ENCODE peak calls at places on chromosome 9, in six cellular contexts. P is K562, M is GM12891, I is HepG2, U is H1, G is GM12878. T is an unnamed sample.

GRCh38 chr9:122821278-122821952 is 7.0 kb downstream of the PDCL start:
- DNase-seq in P (no peak), M (no peak), I (no peak), U (no peak), G (no peak), T (no peak)

GRCh38 chr9:70924905-70925547 is 196.4 kb downstream of the TRPM3 start:
- DNase-seq in P (peak), M (peak), I (peak), U (no peak), G (no peak), T (no peak)

GRCh38 chr9:87322840-87323635 is 174.6 kb upstream of the DAPK1 start:
- DNase-seq in P (no peak), M (no peak), I (no peak), U (no peak), G (no peak), T (no peak)

GRCh38 chr9:86939311-86939710 is 8.0 kb downstream of the GAS1 start:
- DNase-seq in P (no peak), M (no peak), I (no peak), U (no peak), G (no peak), T (no peak)

GRCh38 chr9:127177221-127177620 is 54.8 kb upstream of the ANGPTL2 start:
- DNase-seq in P (no peak), M (no peak), I (no peak), U (no peak), G (no peak), T (no peak)

GRCh38 chr9:76351006-76351405 is 43.2 kb downstream of the RFK start:
- DNase-seq in P (no peak), M (no peak), I (no peak), U (no peak), G (no peak), T (no peak)

GRCh38 chr9:123724211-123724831 is 205.6 kb downstream of the DENND1A start:
- DNase-seq in P (no peak), M (no peak), I (no peak), U (no peak), G (no peak), T (no peak)

GRCh38 chr9:79012561-79012960 is 559.2 kb upstream of the TLE4 start:
- DNase-seq in P (no peak), M (no peak), I (no peak), U (no peak), G (no peak), T (no peak)

GRCh38 chr9:4389755-4390154 is 89.9 kb upstream of the GLIS3 start:
- DNase-seq in P (no peak), M (no peak), I (no peak), U (no peak), G (no peak), T (no peak)

GRCh38 chr9:136532799-136533774 is 12.8 kb downstream of the NOTCH1 start:
- DNase-seq in P (no peak), M (peak), I (no peak), U (no peak), G (no peak), T (peak)

GRCh38 chr9:35645736-35646582 is 4.8 kb downstream of the SIT1 start:
- DNase-seq in P (peak), M (no peak), I (peak), U (peak), G (no peak), T (peak)

GRCh38 chr9:129697956-129698757 is 32.7 kb downstream of the PRRX2 start:
- DNase-seq in P (no peak), M (no peak), I (no peak), U (no peak), G (no peak), T (no peak)
- TF ChIP-seq POLR2AphosphoS5 in P (no peak), M (no peak), I (no peak), U (no peak), G (no peak), T (no peak)

GRCh38 chr9:106885451-106885850 is 22.5 kb downstream of the ZNF462 start:
- DNase-seq in P (no peak), M (no peak), I (no peak), U (no peak), G (no peak), T (no peak)
- TF ChIP-seq TAF1 in P (no peak), M (no peak), I (no peak), U (no peak), G (no peak), T (no peak)

DNA sequence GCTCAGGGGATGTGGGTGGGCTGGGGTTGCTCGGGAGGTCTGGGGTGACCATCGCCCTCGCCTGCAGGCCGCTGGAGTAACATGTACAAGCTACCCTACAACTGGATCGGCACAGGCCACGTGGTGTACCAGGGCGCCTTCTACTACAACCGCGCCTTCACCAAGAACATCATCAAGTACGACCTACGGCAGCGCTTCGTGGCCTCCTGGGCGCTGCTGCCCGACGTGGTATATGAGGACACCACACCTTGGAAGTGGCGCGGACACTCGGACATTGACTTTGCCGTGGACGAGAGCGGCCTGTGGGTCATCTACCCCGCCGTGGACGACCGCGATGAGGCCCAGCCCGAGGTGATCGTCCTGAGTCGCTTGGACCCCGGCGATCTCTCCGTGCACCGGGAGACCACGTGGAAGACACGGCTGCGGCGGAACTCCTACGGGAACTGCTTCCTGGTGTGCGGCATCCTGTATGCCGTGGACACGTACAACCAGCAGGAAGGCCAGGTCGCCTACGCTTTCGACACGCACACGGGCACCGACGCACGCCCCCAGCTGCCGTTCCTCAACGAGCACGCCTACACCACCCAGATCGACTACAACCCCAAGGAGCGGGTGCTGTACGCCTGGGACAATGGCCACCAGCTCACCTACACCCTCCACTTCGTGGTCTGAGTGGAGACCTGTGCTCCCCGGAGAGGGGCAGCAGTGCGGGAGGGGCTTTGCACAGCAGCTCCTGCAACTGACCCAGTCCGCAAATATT is 33.0 kb downstream of the OLFML2A start:
- DNase-seq in P (no peak), M (no peak), I (no peak), U (no peak), G (no peak), T (no peak)
- TF ChIP-seq POLR2A in P (no peak), M (no peak), I (no peak), U (no peak), G (no peak), T (no peak)

DNA sequence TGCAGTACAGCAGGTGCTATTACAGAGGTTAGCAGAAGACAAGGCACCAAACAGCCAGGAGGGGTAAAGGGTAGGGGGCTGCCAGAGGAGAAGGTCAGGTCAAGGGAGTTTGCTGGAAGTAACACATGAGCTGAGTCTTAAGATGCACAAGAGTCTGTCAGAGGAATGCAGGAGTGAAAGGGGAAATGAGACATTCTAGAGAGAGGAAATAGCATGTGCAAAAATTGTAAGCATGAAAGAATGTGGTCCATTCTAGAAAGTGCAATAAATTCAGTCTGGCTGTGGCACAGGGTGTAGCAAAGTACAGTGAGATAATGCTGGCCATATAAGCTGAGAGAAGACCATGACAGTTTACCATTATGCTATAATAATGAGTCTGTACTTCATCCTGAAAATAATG is 6.6 kb downstream of the GOLGA1 start:
- DNase-seq in P (no peak), M (no peak), I (no peak), U (no peak), G (peak), T (no peak)
- TF ChIP-seq POLR2AphosphoS5 in P (no peak), M (no peak), I (no peak), U (no peak), G (no peak), T (no peak)

GRCh38 chr9:129412814-129413536 is 207.9 kb downstream of the C9orf50 start:
- DNase-seq in P (peak), M (peak), I (no peak), U (no peak), G (no peak), T (no peak)
- TF ChIP-seq TAF1 in P (peak), M (no peak), I (no peak), U (no peak), G (no peak), T (no peak)

DNA sequence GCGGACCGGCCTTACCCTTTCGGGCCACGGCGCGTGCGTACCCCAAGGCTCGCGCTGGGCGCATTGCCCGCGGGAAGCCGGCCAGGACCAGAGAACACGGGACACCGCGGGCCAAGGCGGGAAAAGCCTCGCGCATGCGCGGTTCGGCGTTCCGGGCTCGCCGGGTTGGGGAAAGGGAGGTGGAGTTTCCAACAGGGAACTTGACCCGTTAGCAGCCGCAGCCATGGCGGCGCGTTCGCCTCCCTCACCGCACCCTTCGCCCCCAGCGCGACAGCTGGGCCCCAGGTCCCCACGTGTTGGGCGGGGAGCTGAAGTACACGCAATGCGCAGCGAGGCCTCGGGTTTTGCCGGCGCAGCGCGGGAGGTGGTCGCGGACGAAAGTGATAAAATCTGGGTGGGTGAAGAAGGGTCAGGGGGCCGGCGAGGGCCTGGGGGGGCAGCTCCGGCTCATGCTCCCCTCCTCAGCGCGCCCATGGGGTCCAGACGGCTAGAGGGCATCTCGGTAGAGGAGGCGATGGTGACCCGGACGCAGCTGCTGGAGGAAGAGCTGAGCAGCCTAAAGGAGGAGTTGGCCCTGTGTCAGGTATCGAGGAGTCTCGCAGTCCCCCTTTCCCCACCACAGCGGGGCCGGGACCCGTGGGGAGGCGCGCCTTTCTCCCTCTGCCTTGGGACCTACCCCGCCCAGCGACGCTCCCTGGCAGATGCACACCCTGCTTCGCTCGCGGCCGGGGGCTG is at the start of gene CNTLN:
- DNase-seq in P (no peak), M (peak), I (peak), U (peak), G (no peak), T (peak)
- TF ChIP-seq POLR2A in P (no peak), M (peak), I (peak), U (peak), G (peak), T (peak)

T was measured in GM12892.